ENCODE peak calls at places on chromosomes 12 and 14, in six cellular contexts. U is GM03348, P is BE2C, J is GM19239, Y is EH, I is HEK293T. C is an unnamed sample.

GRCh38 chr12:106417926-106418910 is 60.7 kb downstream of the POLR3B start:
- DNase-seq in U (peak; percentile 66), P (no peak), J (no peak), Y (peak; percentile 78), I (no peak), C (no peak)

GRCh38 chr12:67382206-67382871 is 113.2 kb downstream of the CAND1 start:
- DNase-seq in U (peak; percentile 16), P (no peak), J (no peak), Y (peak; percentile 72), I (no peak), C (no peak)

GRCh38 chr12:108619369-108620160 is 14.1 kb downstream of the SELPLG start:
- DNase-seq in U (no peak), P (no peak), J (no peak), Y (no peak), I (no peak), C (no peak)

GRCh38 chr14:100673085-100673806 is 53.4 kb upstream of the DLK1 start:
- DNase-seq in U (no peak), P (peak; percentile 88), J (no peak), Y (no peak), I (no peak), C (peak; percentile 81)

GRCh38 chr14:24815543-24815942 is 181.6 kb upstream of the GZMB start:
- DNase-seq in U (no peak), P (no peak), J (no peak), Y (no peak), I (no peak), C (no peak)

GRCh38 chr12:24901975-24902461 is 46.9 kb downstream of the BCAT1 start:
- DNase-seq in U (no peak), P (peak; percentile 51), J (no peak), Y (no peak), I (no peak), C (peak; percentile 71)

GRCh38 chr12:18998343-18999270 is 130.9 kb upstream of the PLEKHA5 start:
- DNase-seq in U (peak; percentile 63), P (peak; percentile 33), J (no peak), Y (peak; percentile 86), I (no peak), C (no peak)

GRCh38 chr12:132172619-132173018 is 28.4 kb downstream of the NOC4L start:
- DNase-seq in U (no peak), P (no peak), J (no peak), Y (no peak), I (no peak), C (peak; percentile 12)

GRCh38 chr12:30810918-30811317 is 56.2 kb upstream of the CAPRIN2 start:
- DNase-seq in U (no peak), P (no peak), J (no peak), Y (no peak), I (no peak), C (no peak)

GRCh38 chr14:28651148-28651547 is 115.4 kb upstream of the FOXG1 start:
- DNase-seq in U (no peak), P (no peak), J (no peak), Y (peak; percentile 29), I (no peak), C (no peak)

GRCh38 chr12:100986595-100987547 is 192.3 kb downstream of the ANO4 start:
- DNase-seq in U (peak; percentile 66), P (no peak), J (no peak), Y (peak; percentile 86), I (no peak), C (no peak)

C was measured in glutamatergic neuron.